ENCODE peak calls at places on chromosomes 4 and X, in four cellular contexts. One of them, this sample, is unnamed.

GRCh38 chr4:175514174-175514573 is 297.9 kb downstream of the GPM6A start:
- DNase-seq in CD4-positive, CD25-positive, alpha-beta regulatory T cell: no peak
- DNase-seq in esophagus muscularis mucosa: no peak
- DNase-seq in hepatocyte: no peak
- DNase-seq in this sample: no peak

GRCh38 chr4:4461850-4462249 is 74.9 kb downstream of the NSG1 start:
- DNase-seq in esophagus muscularis mucosa: no peak
- DNase-seq in CD4-positive, CD25-positive, alpha-beta regulatory T cell: peak; percentile 73
- DNase-seq in hepatocyte: peak; percentile 72
- DNase-seq in this sample: no peak

GRCh38 chrX:19174401-19175025 is 52.2 kb upstream of the ADGRG2 start:
- DNase-seq in esophagus muscularis mucosa: no peak
- DNase-seq in hepatocyte: peak; percentile 49
- DNase-seq in CD4-positive, CD25-positive, alpha-beta regulatory T cell: no peak
- DNase-seq in this sample: no peak

GRCh38 chr4:3369781-3370660 is 71.7 kb upstream of the HGFAC start:
- DNase-seq in esophagus muscularis mucosa: peak; percentile 92
- DNase-seq in CD4-positive, CD25-positive, alpha-beta regulatory T cell: peak; percentile 62
- DNase-seq in hepatocyte: peak; percentile 55
- DNase-seq in this sample: peak; percentile 89

GRCh38 chr4:182091128-182091527 is 152.1 kb upstream of the TENM3 start:
- DNase-seq in hepatocyte: no peak
- DNase-seq in CD4-positive, CD25-positive, alpha-beta regulatory T cell: no peak
- DNase-seq in esophagus muscularis mucosa: no peak
- DNase-seq in this sample: no peak

GRCh38 chr4:151296227-151296626 is 19.3 kb downstream of the PRSS48 start:
- DNase-seq in hepatocyte: no peak
- DNase-seq in esophagus muscularis mucosa: no peak
- DNase-seq in CD4-positive, CD25-positive, alpha-beta regulatory T cell: no peak
- DNase-seq in this sample: no peak

GRCh38 chr4:75777589-75777988 is 53.2 kb downstream of the USO1 start:
- DNase-seq in esophagus muscularis mucosa: no peak
- DNase-seq in hepatocyte: no peak
- DNase-seq in CD4-positive, CD25-positive, alpha-beta regulatory T cell: no peak
- DNase-seq in this sample: no peak

GRCh38 chrX:38055170-38055847 is 49.0 kb downstream of the SYTL5 start:
- DNase-seq in hepatocyte: no peak
- DNase-seq in esophagus muscularis mucosa: no peak
- DNase-seq in CD4-positive, CD25-positive, alpha-beta regulatory T cell: no peak
- DNase-seq in this sample: no peak

GRCh38 chr4:173860079-173860478 is 330.1 kb upstream of the HAND2 start:
- DNase-seq in esophagus muscularis mucosa: no peak
- DNase-seq in hepatocyte: no peak
- DNase-seq in CD4-positive, CD25-positive, alpha-beta regulatory T cell: no peak
- DNase-seq in this sample: no peak

GRCh38 chr4:6152879-6153705 is 47.3 kb downstream of the JAKMIP1 start:
- DNase-seq in CD4-positive, CD25-positive, alpha-beta regulatory T cell: peak; percentile 93
- DNase-seq in esophagus muscularis mucosa: no peak
- DNase-seq in hepatocyte: no peak
- DNase-seq in this sample: no peak

DNA sequence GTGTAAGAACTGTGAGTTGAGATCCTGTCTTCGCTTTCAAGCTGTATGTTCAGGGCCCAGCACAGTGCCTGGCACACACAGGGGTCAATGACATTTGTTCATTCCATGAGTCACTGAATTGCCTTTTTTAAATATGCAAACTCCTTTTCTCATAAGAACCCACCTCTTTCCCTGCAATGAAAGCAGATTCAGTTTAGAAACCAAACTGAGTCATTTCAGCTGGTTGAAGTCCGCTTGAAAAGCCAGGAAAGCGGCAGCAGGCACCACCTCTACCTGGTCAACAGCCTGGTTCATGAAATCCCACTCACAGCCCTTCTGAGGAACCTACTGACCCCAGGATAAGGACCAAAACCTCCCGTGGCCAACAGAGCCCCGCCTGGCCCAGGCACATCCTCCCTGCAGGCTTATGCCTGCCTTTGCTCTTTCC is 4.5 kb upstream of the C1QTNF7 start:
- DNase-seq in esophagus muscularis mucosa: peak; percentile 85
- DNase-seq in CD4-positive, CD25-positive, alpha-beta regulatory T cell: no peak
- DNase-seq in hepatocyte: no peak
- DNase-seq in this sample: no peak
- H3K27ac ChIP-seq in esophagus muscularis mucosa: peak overlapping the region; percentile 62
- H3K27ac ChIP-seq in CD4-positive, CD25-positive, alpha-beta regulatory T cell: no peak overlapping the region
- H3K27ac ChIP-seq in hepatocyte: no peak overlapping the region
- H3K27ac ChIP-seq in this sample: no peak overlapping the region

DNA sequence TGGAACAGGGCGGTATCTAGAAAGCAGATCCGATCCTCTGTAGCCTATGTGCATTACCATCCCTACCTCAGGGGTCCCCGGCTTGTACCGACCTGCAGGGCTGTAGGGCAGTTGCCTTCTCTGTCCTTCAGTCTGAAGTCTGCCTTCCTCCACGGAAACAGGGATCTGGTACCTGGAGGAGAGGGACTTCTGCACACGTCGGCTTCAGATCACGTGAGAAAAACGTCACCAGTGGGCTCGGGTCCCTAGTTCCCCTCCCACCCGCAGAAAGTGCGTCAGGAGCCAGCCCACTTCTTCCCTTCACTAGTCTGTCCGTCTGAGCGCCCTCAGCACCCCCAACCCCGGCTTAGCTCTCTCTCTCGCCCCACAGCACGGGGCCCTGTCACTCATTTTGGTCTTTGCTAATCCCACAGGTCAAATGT is at the start of gene TCEAL5:
- DNase-seq in CD4-positive, CD25-positive, alpha-beta regulatory T cell: no peak
- DNase-seq in esophagus muscularis mucosa: no peak
- DNase-seq in hepatocyte: no peak
- DNase-seq in this sample: peak; percentile 22
- H3K27ac ChIP-seq in CD4-positive, CD25-positive, alpha-beta regulatory T cell: no peak within 1 kb of the TSS
- H3K27ac ChIP-seq in esophagus muscularis mucosa: no peak within 1 kb of the TSS
- H3K27ac ChIP-seq in hepatocyte: no peak within 1 kb of the TSS
- H3K27ac ChIP-seq in this sample: no peak within 1 kb of the TSS

GRCh38 chr4:140071043-140071442 is 82.9 kb downstream of the MAML3 start:
- DNase-seq in hepatocyte: no peak
- DNase-seq in CD4-positive, CD25-positive, alpha-beta regulatory T cell: no peak
- DNase-seq in esophagus muscularis mucosa: no peak
- DNase-seq in this sample: no peak

GRCh38 chr4:140071806-140072205 is 82.2 kb downstream of the MAML3 start:
- DNase-seq in hepatocyte: no peak
- DNase-seq in esophagus muscularis mucosa: no peak
- DNase-seq in CD4-positive, CD25-positive, alpha-beta regulatory T cell: peak; percentile 89
- DNase-seq in this sample: no peak

GRCh38 chr4:140068247-140068646 is 85.7 kb downstream of the MAML3 start:
- DNase-seq in hepatocyte: no peak
- DNase-seq in esophagus muscularis mucosa: no peak
- DNase-seq in CD4-positive, CD25-positive, alpha-beta regulatory T cell: no peak
- DNase-seq in this sample: no peak

GRCh38 chr4:140069068-140069467 is 84.9 kb downstream of the MAML3 start:
- DNase-seq in esophagus muscularis mucosa: no peak
- DNase-seq in hepatocyte: no peak
- DNase-seq in CD4-positive, CD25-positive, alpha-beta regulatory T cell: no peak
- DNase-seq in this sample: no peak

DNA sequence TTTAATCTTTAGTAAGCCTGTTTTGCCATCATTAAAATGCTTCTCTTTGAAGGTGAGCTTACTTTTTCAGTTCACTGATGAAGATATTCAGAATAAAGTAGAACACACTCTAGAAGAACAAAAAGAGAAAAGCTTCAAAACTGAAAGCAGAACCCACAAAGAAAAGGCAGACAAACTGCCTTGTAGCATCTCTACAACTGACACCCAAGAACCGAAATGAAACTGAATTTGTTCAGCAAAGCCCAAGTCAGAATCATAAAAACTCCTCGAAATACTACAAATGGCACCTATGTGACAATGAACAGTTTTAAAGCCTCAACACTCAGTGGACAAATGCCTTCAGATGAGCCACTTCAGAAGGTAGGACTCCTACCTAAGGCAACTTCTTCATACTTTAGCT is 83.6 kb downstream of the MAML3 start:
- DNase-seq in hepatocyte: no peak
- DNase-seq in CD4-positive, CD25-positive, alpha-beta regulatory T cell: peak; percentile 76
- DNase-seq in esophagus muscularis mucosa: no peak
- DNase-seq in this sample: no peak
- H3K27ac ChIP-seq in hepatocyte: no peak overlapping the region
- H3K27ac ChIP-seq in CD4-positive, CD25-positive, alpha-beta regulatory T cell: peak overlapping the region; percentile 51
- H3K27ac ChIP-seq in esophagus muscularis mucosa: no peak overlapping the region
- H3K27ac ChIP-seq in this sample: no peak overlapping the region

GRCh38 chrX:131778269-131779218 is 234.7 kb downstream of the OR13H1 start:
- DNase-seq in esophagus muscularis mucosa: no peak
- DNase-seq in hepatocyte: no peak
- DNase-seq in CD4-positive, CD25-positive, alpha-beta regulatory T cell: peak; percentile 87
- DNase-seq in this sample: no peak

GRCh38 chrX:131789664-131790063 is 233.4 kb upstream of the STK26 start:
- DNase-seq in esophagus muscularis mucosa: no peak
- DNase-seq in hepatocyte: no peak
- DNase-seq in CD4-positive, CD25-positive, alpha-beta regulatory T cell: no peak
- DNase-seq in this sample: no peak

GRCh38 chrX:131779313-131779712 is 235.4 kb downstream of the OR13H1 start:
- DNase-seq in CD4-positive, CD25-positive, alpha-beta regulatory T cell: no peak
- DNase-seq in esophagus muscularis mucosa: no peak
- DNase-seq in hepatocyte: no peak
- DNase-seq in this sample: no peak

GRCh38 chrX:131783555-131784338 is 239.4 kb upstream of the STK26 start:
- DNase-seq in hepatocyte: no peak
- DNase-seq in esophagus muscularis mucosa: no peak
- DNase-seq in CD4-positive, CD25-positive, alpha-beta regulatory T cell: peak; percentile 92
- DNase-seq in this sample: no peak
- H3K27ac ChIP-seq in hepatocyte: no peak overlapping the region
- H3K27ac ChIP-seq in esophagus muscularis mucosa: no peak overlapping the region
- H3K27ac ChIP-seq in CD4-positive, CD25-positive, alpha-beta regulatory T cell: no peak overlapping the region
- H3K27ac ChIP-seq in this sample: no peak overlapping the region

GRCh38 chrX:10482708-10483107 is 137.7 kb downstream of the MID1 start:
- DNase-seq in CD4-positive, CD25-positive, alpha-beta regulatory T cell: no peak
- DNase-seq in esophagus muscularis mucosa: no peak
- DNase-seq in hepatocyte: no peak
- DNase-seq in this sample: no peak
- H3K27ac ChIP-seq in CD4-positive, CD25-positive, alpha-beta regulatory T cell: no peak overlapping the region
- H3K27ac ChIP-seq in esophagus muscularis mucosa: peak overlapping the region; percentile 50
- H3K27ac ChIP-seq in hepatocyte: no peak overlapping the region
- H3K27ac ChIP-seq in this sample: no peak overlapping the region

This sample was measured in GM23338.